ENCODE peak calls at places on chromosomes 7 and 10, in four cellular contexts. One of them, this sample, is unnamed.

GRCh38 chr10:30070001-30070759 is 10.8 kb upstream of the JCAD start:
- DNase-seq in HCT116: no peak
- DNase-seq in K562: peak; percentile 37
- DNase-seq in HepG2: peak; percentile 70
- DNase-seq in this sample: no peak

GRCh38 chr7:44284216-44284615 is 41.2 kb downstream of the CAMK2B start:
- DNase-seq in HCT116: no peak
- DNase-seq in K562: no peak
- DNase-seq in HepG2: no peak
- DNase-seq in this sample: no peak

GRCh38 chr10:29623797-29624196 is 11.0 kb downstream of the SVIL start:
- DNase-seq in HCT116: no peak
- DNase-seq in K562: no peak
- DNase-seq in HepG2: peak; percentile 55
- DNase-seq in this sample: no peak

GRCh38 chr7:27409776-27410175 is 167.2 kb downstream of the EVX1 start:
- DNase-seq in HCT116: no peak
- DNase-seq in K562: no peak
- DNase-seq in HepG2: no peak
- DNase-seq in this sample: no peak

GRCh38 chr10:128318868-128319267 is 192.6 kb upstream of the MKI67 start:
- DNase-seq in HCT116: no peak
- DNase-seq in K562: no peak
- DNase-seq in HepG2: no peak
- DNase-seq in this sample: no peak

GRCh38 chr7:93352881-93353280 is 120.7 kb downstream of the VPS50 start:
- DNase-seq in HCT116: no peak
- DNase-seq in K562: no peak
- DNase-seq in HepG2: no peak
- DNase-seq in this sample: no peak

GRCh38 chr10:31739759-31740158 is 188.9 kb downstream of the ARHGAP12 start:
- DNase-seq in HCT116: no peak
- DNase-seq in K562: no peak
- DNase-seq in HepG2: no peak
- DNase-seq in this sample: no peak

GRCh38 chr7:73715648-73716317 is 3.7 kb downstream of the STX1A start:
- DNase-seq in HCT116: peak; percentile 93
- DNase-seq in K562: peak; percentile 87
- DNase-seq in HepG2: peak; percentile 90
- DNase-seq in this sample: peak; percentile 98

GRCh38 chr7:141700848-141701371 is 1.1 kb downstream of the DENND11 start:
- DNase-seq in HCT116: no peak
- DNase-seq in K562: no peak
- DNase-seq in HepG2: no peak
- DNase-seq in this sample: no peak

GRCh38 chr7:116083791-116084190 is 53.2 kb upstream of the TFEC start:
- DNase-seq in HCT116: no peak
- DNase-seq in K562: no peak
- DNase-seq in HepG2: no peak
- DNase-seq in this sample: no peak

GRCh38 chr7:15836041-15836440 is 149.6 kb upstream of the MEOX2 start:
- DNase-seq in HCT116: no peak
- DNase-seq in K562: no peak
- DNase-seq in HepG2: no peak
- DNase-seq in this sample: no peak

GRCh38 chr7:122528879-122529481 is 169.9 kb downstream of the RNF133 start:
- DNase-seq in HCT116: peak; percentile 39
- DNase-seq in K562: peak; percentile 36
- DNase-seq in HepG2: peak; percentile 21
- DNase-seq in this sample: peak; percentile 17

GRCh38 chr7:100353685-100354330 is 4.1 kb upstream of the PILRB start:
- DNase-seq in HCT116: no peak
- DNase-seq in K562: no peak
- DNase-seq in HepG2: no peak
- DNase-seq in this sample: no peak

GRCh38 chr10:71737356-71738172 is 18.0 kb upstream of the C10orf105 start:
- DNase-seq in HCT116: no peak
- DNase-seq in K562: no peak
- DNase-seq in HepG2: no peak
- DNase-seq in this sample: no peak

GRCh38 chr10:113171662-113172061 is 221.6 kb downstream of the TCF7L2 start:
- DNase-seq in HCT116: no peak
- DNase-seq in K562: no peak
- DNase-seq in HepG2: no peak
- DNase-seq in this sample: no peak

GRCh38 chr7:112448891-112449290 is 1.4 kb upstream of the IFRD1 start:
- DNase-seq in HCT116: no peak
- DNase-seq in K562: no peak
- DNase-seq in HepG2: no peak
- DNase-seq in this sample: no peak

GRCh38 chr10:90162464-90162863 is 461.1 kb downstream of the KIF20B start:
- DNase-seq in HCT116: no peak
- DNase-seq in K562: no peak
- DNase-seq in HepG2: no peak
- DNase-seq in this sample: no peak

GRCh38 chr10:63812491-63812890 is 291.3 kb downstream of the REEP3 start:
- DNase-seq in HCT116: no peak
- DNase-seq in K562: no peak
- DNase-seq in HepG2: no peak
- DNase-seq in this sample: no peak

GRCh38 chr10:121774813-121775212 is 153.0 kb downstream of the ATE1 start:
- DNase-seq in HCT116: no peak
- DNase-seq in K562: no peak
- DNase-seq in HepG2: no peak
- DNase-seq in this sample: no peak

GRCh38 chr7:4067874-4068273 is 614.2 kb upstream of the FOXK1 start:
- DNase-seq in HCT116: no peak
- DNase-seq in K562: no peak
- DNase-seq in HepG2: no peak
- DNase-seq in this sample: no peak

GRCh38 chr10:114103286-114103685 is 59.6 kb downstream of the ADRB1 start:
- DNase-seq in HCT116: peak; percentile 58
- DNase-seq in K562: no peak
- DNase-seq in HepG2: peak; percentile 46
- DNase-seq in this sample: peak; percentile 50

GRCh38 chr7:111561659-111561908 is 708 bp downstream of the IMMP2L start:
- DNase-seq in HCT116: no peak
- DNase-seq in K562: peak; percentile 30
- DNase-seq in HepG2: no peak
- DNase-seq in this sample: no peak

GRCh38 chr10:117441812-117442443 is 66.7 kb upstream of the PDZD8 start:
- DNase-seq in HCT116: no peak
- DNase-seq in K562: no peak
- DNase-seq in HepG2: no peak
- DNase-seq in this sample: no peak

GRCh38 chr7:57203161-57203791 is 71.0 kb upstream of the ZNF479 start:
- DNase-seq in HCT116: no peak
- DNase-seq in K562: peak; percentile 10
- DNase-seq in HepG2: no peak
- DNase-seq in this sample: no peak

GRCh38 chr7:69457912-69458491 is 140.3 kb upstream of the AUTS2 start:
- DNase-seq in HCT116: no peak
- DNase-seq in K562: no peak
- DNase-seq in HepG2: no peak
- DNase-seq in this sample: no peak

GRCh38 chr7:151836927-151837205 is 40.0 kb downstream of the PRKAG2 start:
- DNase-seq in HCT116: no peak
- DNase-seq in K562: no peak
- DNase-seq in HepG2: no peak
- DNase-seq in this sample: no peak

GRCh38 chr10:93751832-93752231 is 5.9 kb upstream of the LGI1 start:
- DNase-seq in HCT116: peak; percentile 34
- DNase-seq in K562: peak; percentile 29
- DNase-seq in HepG2: no peak
- DNase-seq in this sample: no peak

GRCh38 chr10:49363309-49364031 is 32.4 kb downstream of the DRGX start:
- DNase-seq in HCT116: no peak
- DNase-seq in K562: no peak
- DNase-seq in HepG2: no peak
- DNase-seq in this sample: no peak

GRCh38 chr10:79068203-79068561 is 584 bp upstream of the ZMIZ1 start:
- DNase-seq in HCT116: no peak
- DNase-seq in K562: peak; percentile 56
- DNase-seq in HepG2: no peak
- DNase-seq in this sample: no peak

GRCh38 chr7:141280100-141280499 is 206.2 kb downstream of the TMEM178B start:
- DNase-seq in HCT116: no peak
- DNase-seq in K562: no peak
- DNase-seq in HepG2: no peak
- DNase-seq in this sample: no peak

GRCh38 chr7:91397099-91397498 is 132.9 kb downstream of the FZD1 start:
- DNase-seq in HCT116: no peak
- DNase-seq in K562: no peak
- DNase-seq in HepG2: no peak
- DNase-seq in this sample: no peak

GRCh38 chr7:80719261-80719660 is 80.8 kb downstream of the CD36 start:
- DNase-seq in HCT116: no peak
- DNase-seq in K562: no peak
- DNase-seq in HepG2: no peak
- DNase-seq in this sample: no peak

GRCh38 chr7:127792528-127793342 is 140.7 kb downstream of the SND1 start:
- DNase-seq in HCT116: no peak
- DNase-seq in K562: peak; percentile 57
- DNase-seq in HepG2: peak; percentile 23
- DNase-seq in this sample: peak; percentile 33

GRCh38 chr10:13400196-13400965 is 52.3 kb upstream of the SEPHS1 start:
- DNase-seq in HCT116: no peak
- DNase-seq in K562: no peak
- DNase-seq in HepG2: no peak
- DNase-seq in this sample: no peak

GRCh38 chr10:124341768-124342135 is 77.0 kb downstream of the OAT start:
- DNase-seq in HCT116: no peak
- DNase-seq in K562: peak; percentile 15
- DNase-seq in HepG2: no peak
- DNase-seq in this sample: no peak

GRCh38 chr7:50185188-50185587 is 92.1 kb upstream of the ZPBP start:
- DNase-seq in HCT116: no peak
- DNase-seq in K562: no peak
- DNase-seq in HepG2: no peak
- DNase-seq in this sample: no peak

GRCh38 chr10:58665361-58665760 is 152.7 kb downstream of the BICC1 start:
- DNase-seq in HCT116: no peak
- DNase-seq in K562: no peak
- DNase-seq in HepG2: no peak
- DNase-seq in this sample: no peak

GRCh38 chr10:79367421-79368189 is 20.3 kb downstream of the PPIF start:
- DNase-seq in HCT116: no peak
- DNase-seq in K562: no peak
- DNase-seq in HepG2: no peak
- DNase-seq in this sample: no peak

GRCh38 chr10:44959243-44960097 is at the start of gene RASSF4:
- DNase-seq in HCT116: peak; percentile 52
- DNase-seq in K562: peak; percentile 100
- DNase-seq in HepG2: peak; percentile 81
- DNase-seq in this sample: no peak

GRCh38 chr10:44958196-44958896 is 1.3 kb upstream of the RASSF4 start:
- DNase-seq in HCT116: no peak
- DNase-seq in K562: no peak
- DNase-seq in HepG2: no peak
- DNase-seq in this sample: no peak

GRCh38 chr10:44960482-44961230 is 1.1 kb downstream of the RASSF4 start:
- DNase-seq in HCT116: no peak
- DNase-seq in K562: no peak
- DNase-seq in HepG2: peak; percentile 52
- DNase-seq in this sample: no peak

GRCh38 chr10:44960098-44960480 is 487 bp downstream of the RASSF4 start:
- DNase-seq in HCT116: no peak
- DNase-seq in K562: no peak
- DNase-seq in HepG2: no peak
- DNase-seq in this sample: no peak

DNA sequence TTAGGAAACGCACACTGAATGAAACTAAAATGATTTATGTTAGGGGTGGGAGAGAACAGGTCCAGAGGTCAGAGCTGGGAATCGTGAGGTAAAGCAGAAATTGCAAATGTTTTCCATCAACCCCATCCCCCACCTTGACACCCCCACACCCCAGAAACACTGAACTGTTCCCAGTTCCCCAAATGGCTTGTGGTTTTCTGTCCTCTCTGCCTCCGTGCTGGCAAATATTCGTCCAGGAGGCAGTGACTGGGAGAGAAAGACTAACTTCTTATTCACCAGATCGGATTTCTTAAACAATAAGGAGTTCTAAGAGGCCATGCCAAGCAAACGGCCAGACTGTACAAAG is 732 bp upstream of the RASSF4 start:
- DNase-seq in HCT116: no peak
- DNase-seq in K562: no peak
- DNase-seq in HepG2: no peak
- DNase-seq in this sample: no peak
- H3K4me1 ChIP-seq in HCT116: peaks cover 3% of the 10 kb centered on the region
- H3K4me1 ChIP-seq in K562: peaks cover 8% of the 10 kb centered on the region
- H3K4me1 ChIP-seq in HepG2: peaks cover 65% of the 10 kb centered on the region
- H3K4me1 ChIP-seq in this sample: peaks cover 33% of the 10 kb centered on the region

GRCh38 chr7:13107291-13107690 is 419.9 kb downstream of the ARL4A start:
- DNase-seq in HCT116: no peak
- DNase-seq in K562: no peak
- DNase-seq in HepG2: no peak
- DNase-seq in this sample: no peak
- TF ChIP-seq TCF7L2 in HCT116: no peak
- TF ChIP-seq TCF7L2 in K562: no peak
- TF ChIP-seq TCF7L2 in HepG2: no peak
- TF ChIP-seq TCF7L2 in this sample: no peak

GRCh38 chr10:6056411-6057135 is 5.6 kb downstream of the IL2RA start:
- DNase-seq in HCT116: no peak
- DNase-seq in K562: no peak
- DNase-seq in HepG2: no peak
- DNase-seq in this sample: no peak
- H3K4me1 ChIP-seq in HCT116: peaks cover 10% of the 10 kb centered on the region
- H3K4me1 ChIP-seq in K562: peaks cover 12% of the 10 kb centered on the region
- H3K4me1 ChIP-seq in HepG2: peaks cover 17% of the 10 kb centered on the region
- H3K4me1 ChIP-seq in this sample: no peaks in the 10 kb centered on the region

GRCh38 chr7:98205162-98205845 is 5.9 kb upstream of the BHLHA15 start:
- DNase-seq in HCT116: no peak
- DNase-seq in K562: no peak
- DNase-seq in HepG2: no peak
- DNase-seq in this sample: no peak
- TF ChIP-seq TCF7L2 in HCT116: no peak
- TF ChIP-seq TCF7L2 in K562: no peak
- TF ChIP-seq TCF7L2 in HepG2: no peak
- TF ChIP-seq TCF7L2 in this sample: no peak

DNA sequence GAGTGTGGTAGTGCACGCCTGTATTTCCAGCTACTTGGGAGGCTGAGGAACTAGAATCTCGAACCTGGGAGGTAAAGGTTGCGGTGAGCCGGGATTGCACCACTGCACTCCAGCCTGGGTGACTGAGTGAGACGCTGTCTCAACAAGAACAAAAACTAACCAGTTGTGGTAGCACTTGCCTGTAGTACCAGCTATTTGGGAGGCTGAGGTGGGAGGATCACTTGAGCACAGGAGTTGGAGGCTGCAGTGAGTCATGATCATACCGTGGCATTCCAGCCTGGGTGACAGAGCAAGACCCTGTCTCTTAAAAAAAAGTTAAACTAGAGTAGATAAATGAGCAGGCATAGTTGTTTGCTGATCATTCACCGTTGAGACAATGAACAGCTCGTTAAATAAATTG is 48.9 kb downstream of the CUX1 start:
- DNase-seq in HCT116: no peak
- DNase-seq in K562: no peak
- DNase-seq in HepG2: no peak
- DNase-seq in this sample: no peak
- H3K4me1 ChIP-seq in HCT116: peaks cover 34% of the 10 kb centered on the region
- H3K4me1 ChIP-seq in K562: peaks cover 51% of the 10 kb centered on the region
- H3K4me1 ChIP-seq in HepG2: peaks cover 77% of the 10 kb centered on the region
- H3K4me1 ChIP-seq in this sample: peaks cover 23% of the 10 kb centered on the region